ENCODE peak calls at places on chromosomes 3 and 15, in four cellular contexts. G is A549; C is NCI-H2081; D is stimulated activated CD8-positive, alpha-beta memory T cell treated with anti-CD3 and anti-CD28 coated beads, Interleukin-12 subunit alpha, Interleukin-12 subunit beta, amount 100 ng/mL, for 4 hours. H is an unnamed sample.

GRCh38 chr3:50256978-50257890 is 11.7 kb upstream of the SEMA3B start:
- DNase-seq in G (peak), C (peak), D (no peak), H (no peak)

GRCh38 chr15:57354436-57355123 is 21.7 kb upstream of the CGNL1 start:
- DNase-seq in G (no peak), C (no peak), D (no peak), H (no peak)

GRCh38 chr15:51649659-51650521 is 27.3 kb upstream of the DMXL2 start:
- DNase-seq in G (peak), C (peak), D (no peak), H (peak)

GRCh38 chr15:67997996-67998395 is 56.1 kb upstream of the PIAS1 start:
- DNase-seq in G (peak), C (no peak), D (no peak), H (peak)

GRCh38 chr15:48360841-48361240 is 29.6 kb downstream of the DUT start:
- DNase-seq in G (peak), C (no peak), D (no peak), H (no peak)

GRCh38 chr15:66886686-66887273 is 178.6 kb upstream of the SMAD3 start:
- DNase-seq in G (no peak), C (no peak), D (no peak), H (no peak)

GRCh38 chr3:133880287-133880686 is 15.4 kb downstream of the RAB6B start:
- DNase-seq in G (no peak), C (no peak), D (no peak), H (no peak)

GRCh38 chr15:59244337-59244736 is 37.7 kb downstream of the LDHAL6B start:
- DNase-seq in G (no peak), C (no peak), D (no peak), H (peak)

GRCh38 chr3:104909721-104910120 is 457.0 kb upstream of the ALCAM start:
- DNase-seq in G (no peak), C (peak), D (no peak), H (no peak)

GRCh38 chr3:100448079-100448478 is 44.3 kb upstream of the TMEM45A start:
- DNase-seq in G (no peak), C (no peak), D (no peak), H (no peak)

GRCh38 chr3:9392041-9392440 is 5.4 kb upstream of the SETD5 start:
- DNase-seq in G (no peak), C (no peak), D (no peak), H (no peak)

GRCh38 chr15:43912991-43913927 is 86.5 kb downstream of the WDR76 start:
- DNase-seq in G (peak), C (no peak), D (no peak), H (peak)

GRCh38 chr15:62656071-62656470 is 386.5 kb upstream of the TPM1 start:
- DNase-seq in G (no peak), C (no peak), D (no peak), H (no peak)

GRCh38 chr3:26368312-26368711 is 254.3 kb upstream of the LRRC3B start:
- DNase-seq in G (no peak), C (no peak), D (no peak), H (no peak)

GRCh38 chr15:57234156-57234555 is 142.1 kb upstream of the CGNL1 start:
- DNase-seq in G (no peak), C (no peak), D (no peak), H (no peak)

GRCh38 chr3:183032904-183033555 is 52.7 kb upstream of the DCUN1D1 start:
- DNase-seq in G (no peak), C (no peak), D (no peak), H (no peak)

GRCh38 chr3:146757759-146758158 is 152.6 kb upstream of the PLSCR5 start:
- DNase-seq in G (no peak), C (no peak), D (no peak), H (no peak)

GRCh38 chr3:195097331-195098255 is 173.4 kb downstream of the XXYLT1 start:
- DNase-seq in G (no peak), C (no peak), D (no peak), H (no peak)

GRCh38 chr3:13229291-13229949 is 156.2 kb upstream of the IQSEC1 start:
- DNase-seq in G (peak), C (peak), D (no peak), H (peak)

GRCh38 chr3:190117995-190118394 is 2.7 kb downstream of the P3H2 start:
- DNase-seq in G (no peak), C (no peak), D (no peak), H (no peak)

GRCh38 chr3:30170681-30171438 is 435.5 kb upstream of the TGFBR2 start:
- DNase-seq in G (no peak), C (no peak), D (no peak), H (peak)

H was measured in LoVo.